ENCODE peak calls at places on chromosome 16, in four cellular contexts. One of them, this sample, is unnamed.

GRCh38 chr16:878071-878784 is 77.7 kb upstream of the GNG13 start:
- DNase-seq in substantia nigra: no peak
- DNase-seq in Daoy: peak; percentile 68
- DNase-seq in Calu3: no peak
- DNase-seq in this sample: peak; percentile 49

GRCh38 chr16:88468289-88469129 is 15.4 kb downstream of the ZFPM1 start:
- DNase-seq in substantia nigra: no peak
- DNase-seq in Daoy: peak; percentile 62
- DNase-seq in Calu3: no peak
- DNase-seq in this sample: peak; percentile 80

GRCh38 chr16:1057252-1057932 is 15.2 kb upstream of the SSTR5 start:
- DNase-seq in substantia nigra: no peak
- DNase-seq in Daoy: no peak
- DNase-seq in Calu3: peak; percentile 88
- DNase-seq in this sample: peak; percentile 57

GRCh38 chr16:64738321-64738960 is 383.4 kb downstream of the CDH11 start:
- DNase-seq in substantia nigra: no peak
- DNase-seq in Daoy: peak; percentile 14
- DNase-seq in Calu3: no peak
- DNase-seq in this sample: no peak

GRCh38 chr16:68296291-68296690 is 14.5 kb downstream of the SLC7A6OS start:
- DNase-seq in substantia nigra: no peak
- DNase-seq in Daoy: no peak
- DNase-seq in Calu3: no peak
- DNase-seq in this sample: no peak

GRCh38 chr16:89274561-89275283 is 57.2 kb downstream of the ZNF778 start:
- DNase-seq in substantia nigra: no peak
- DNase-seq in Daoy: no peak
- DNase-seq in Calu3: no peak
- DNase-seq in this sample: no peak

GRCh38 chr16:4407543-4408322 is 8.7 kb downstream of the CORO7 start:
- DNase-seq in substantia nigra: no peak
- DNase-seq in Daoy: no peak
- DNase-seq in Calu3: no peak
- DNase-seq in this sample: no peak

GRCh38 chr16:49876716-49877129 is 20.8 kb upstream of the ZNF423 start:
- DNase-seq in substantia nigra: no peak
- DNase-seq in Daoy: peak; percentile 67
- DNase-seq in Calu3: peak; percentile 66
- DNase-seq in this sample: peak; percentile 78

GRCh38 chr16:16113076-16113475 is 110.2 kb downstream of the ABCC6 start:
- DNase-seq in substantia nigra: no peak
- DNase-seq in Daoy: no peak
- DNase-seq in Calu3: no peak
- DNase-seq in this sample: no peak

GRCh38 chr16:11752856-11753255 is 10.2 kb upstream of the TXNDC11 start:
- DNase-seq in substantia nigra: no peak
- DNase-seq in Daoy: no peak
- DNase-seq in Calu3: no peak
- DNase-seq in this sample: no peak

GRCh38 chr16:83085660-83086059 is 458.9 kb downstream of the CDH13 start:
- DNase-seq in substantia nigra: no peak
- DNase-seq in Daoy: no peak
- DNase-seq in Calu3: no peak
- DNase-seq in this sample: no peak

GRCh38 chr16:72442381-72443158 is 270.6 kb upstream of the PMFBP1 start:
- DNase-seq in substantia nigra: no peak
- DNase-seq in Daoy: no peak
- DNase-seq in Calu3: no peak
- DNase-seq in this sample: no peak

GRCh38 chr16:11601425-11601824 is 14.7 kb upstream of the LITAF start:
- DNase-seq in substantia nigra: no peak
- DNase-seq in Daoy: no peak
- DNase-seq in Calu3: no peak
- DNase-seq in this sample: no peak